ENCODE peak calls at places on chromosomes 12 and 14, in five cellular contexts. C is GM12864, F is stomach, J is Calu3, B is lower leg skin. G is an unnamed sample.

GRCh38 chr12:4147051-4147481 is 126.5 kb upstream of the CCND2 start:
- DNase-seq in B (no peak), F (no peak), J (no peak), C (no peak), G (no peak)

GRCh38 chr12:31456562-31456961 is 130.6 kb upstream of the SINHCAF start:
- DNase-seq in B (no peak), F (no peak), J (no peak), C (no peak), G (no peak)

GRCh38 chr12:123533672-123534643 is at the start of gene RILPL1:
- DNase-seq in C (no peak), B (peak), J (peak), F (peak), G (peak)

GRCh38 chr12:64029013-64029857 is 184.7 kb downstream of the SRGAP1 start:
- DNase-seq in C (no peak), F (no peak), B (no peak), J (no peak), G (no peak)

GRCh38 chr14:77508249-77508648 is 9.6 kb upstream of the ISM2 start:
- DNase-seq in B (no peak), F (no peak), J (no peak), C (no peak), G (no peak)

GRCh38 chr12:30610718-30611117 is 85.0 kb downstream of the IPO8 start:
- DNase-seq in F (no peak), J (no peak), C (no peak), B (no peak), G (no peak)

GRCh38 chr12:75666126-75666979 is 154.9 kb upstream of the KRR1 start:
- DNase-seq in B (no peak), C (no peak), F (no peak), J (no peak), G (no peak)

GRCh38 chr12:23008613-23009012 is 383.6 kb downstream of the ETNK1 start:
- DNase-seq in C (no peak), B (no peak), J (no peak), F (no peak), G (no peak)

GRCh38 chr12:67413577-67413976 is 144.4 kb downstream of the CAND1 start:
- DNase-seq in F (no peak), J (no peak), C (no peak), B (no peak), G (no peak)

GRCh38 chr14:36553650-36554260 is 28.7 kb downstream of the NKX2-8 start:
- DNase-seq in J (peak), C (peak), F (no peak), B (no peak), G (no peak)
- TF ChIP-seq CTCF in J (peak), C (peak), F (peak), B (no peak), G (peak)

GRCh38 chr14:90547250-90547649 is 150.4 kb downstream of the CALM1 start:
- DNase-seq in C (no peak), F (no peak), B (no peak), J (no peak), G (no peak)
- TF ChIP-seq CTCF in C (no peak), F (no peak), B (no peak), J (no peak), G (no peak)

GRCh38 chr12:10861366-10861765 is 12.1 kb upstream of the PRR4 start:
- DNase-seq in F (no peak), C (no peak), B (no peak), J (no peak), G (no peak)
- TF ChIP-seq CTCF in F (no peak), C (no peak), B (no peak), J (no peak), G (no peak)

DNA sequence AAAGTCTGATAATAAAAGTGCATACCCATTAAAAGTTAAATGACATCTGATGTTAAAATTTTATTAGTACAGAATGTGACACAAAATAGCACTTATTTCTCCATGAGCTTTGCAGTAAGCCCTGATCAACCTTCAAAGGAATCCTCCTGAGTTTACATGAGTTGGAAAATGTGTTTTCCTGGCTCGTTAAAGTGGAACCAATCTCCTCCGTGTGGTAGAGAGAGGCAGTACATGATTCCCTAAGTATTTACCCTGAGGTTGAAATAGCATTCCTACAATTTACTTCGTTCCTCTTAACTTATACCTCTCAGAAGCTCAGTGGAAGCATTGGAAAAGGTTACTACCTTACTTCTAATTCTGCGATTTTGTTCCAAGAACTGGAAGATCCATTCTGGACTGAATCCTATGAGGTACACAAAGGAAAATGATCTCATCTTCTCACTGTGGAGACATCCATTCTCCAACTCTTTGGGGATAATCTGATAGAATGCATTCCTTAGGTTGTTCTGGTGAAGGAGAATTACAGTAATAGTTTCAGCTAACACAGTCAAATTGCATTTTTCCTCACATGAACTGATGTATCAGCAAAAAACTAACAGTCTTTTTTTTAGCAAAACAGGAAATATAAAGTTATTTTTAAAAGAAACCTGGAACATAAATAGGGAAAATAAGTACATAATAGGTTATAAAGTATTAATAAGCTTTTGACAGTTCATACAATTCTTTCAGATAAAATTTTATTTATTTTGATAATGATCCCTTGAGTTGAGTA is 475.6 kb downstream of the PDZRN4 start:
- DNase-seq in F (no peak), J (no peak), B (no peak), C (no peak), G (no peak)
- TF ChIP-seq CTCF in F (peak), J (no peak), B (no peak), C (peak), G (peak)